ENCODE peak calls at places on chromosomes 2 and 18, in ten cellular contexts. C is activated T-cell treated with anti-CD3 and anti-CD28 coated beads, Interleukin-2, amount 50 U/mL, for 72 hours; Y is activated CD8-positive, alpha-beta memory T cell treated with anti-CD3 and anti-CD28 coated beads for 24 hours; W is GM23248; T is fibroblast of lung; A is anterior cingulate cortex; V is NAMALWA; U is stimulated activated CD4-positive, alpha-beta T cell treated with anti-CD3 and anti-CD28 coated beads, TNF-alpha, amount 100 ng/mL, for 4 hours; H is H54; E is NCI-H2081. Z is an unnamed sample.

GRCh38 chr2:200127852-200128251 is 172.5 kb downstream of the MAIP1 start:
- DNase-seq in C (no peak), Y (no peak), W (peak), T (peak), A (no peak), V (no peak), U (no peak), H (no peak), E (no peak), Z (no peak)

GRCh38 chr2:219687882-219688559 is 60.6 kb downstream of the SLC4A3 start:
- DNase-seq in C (no peak), Y (no peak), W (no peak), T (peak), A (no peak), V (no peak), U (no peak), H (no peak), E (no peak), Z (no peak)

GRCh38 chr18:12048010-12048826 is 45.4 kb upstream of the ANKRD62 start:
- DNase-seq in C (no peak), Y (no peak), W (peak), T (no peak), A (no peak), V (no peak), U (no peak), H (peak), E (no peak), Z (no peak)

GRCh38 chr2:172181840-172182239 is 79.1 kb upstream of the DLX2 start:
- DNase-seq in C (no peak), Y (no peak), W (peak), T (peak), A (no peak), V (no peak), U (no peak), H (no peak), E (no peak), Z (peak)

GRCh38 chr2:71898851-71899681 is 248.6 kb downstream of the CYP26B1 start:
- DNase-seq in C (no peak), Y (peak), W (no peak), T (no peak), A (no peak), V (no peak), U (no peak), H (no peak), E (no peak), Z (no peak)

GRCh38 chr18:13240060-13240725 is 21.6 kb downstream of the LDLRAD4 start:
- DNase-seq in C (no peak), Y (peak), W (no peak), T (no peak), A (no peak), V (no peak), U (no peak), H (no peak), E (no peak), Z (no peak)

GRCh38 chr2:176079851-176080539 is 3.8 kb downstream of the EVX2 start:
- DNase-seq in C (peak), Y (peak), W (peak), T (peak), A (no peak), V (no peak), U (no peak), H (peak), E (peak), Z (peak)

GRCh38 chr2:29024882-29025430 is 43.9 kb downstream of the TOGARAM2 start:
- DNase-seq in C (no peak), Y (no peak), W (no peak), T (no peak), A (no peak), V (no peak), U (no peak), H (no peak), E (peak), Z (peak)

GRCh38 chr2:196563876-196564275 is 75.6 kb upstream of the CCDC150 start:
- DNase-seq in C (no peak), Y (no peak), W (no peak), T (no peak), A (no peak), V (no peak), U (no peak), H (no peak), E (no peak), Z (no peak)

GRCh38 chr2:159094173-159094737 is 125.8 kb downstream of the TANC1 start:
- DNase-seq in C (peak), Y (no peak), W (peak), T (peak), A (peak), V (no peak), U (no peak), H (no peak), E (no peak), Z (peak)

GRCh38 chr2:39530423-39530866 is 93.4 kb upstream of the MAP4K3 start:
- DNase-seq in C (no peak), Y (no peak), W (peak), T (peak), A (no peak), V (peak), U (no peak), H (no peak), E (no peak), Z (peak)

GRCh38 chr2:189037518-189037917 is 63.3 kb downstream of the COL3A1 start:
- DNase-seq in C (no peak), Y (no peak), W (peak), T (peak), A (no peak), V (no peak), U (no peak), H (peak), E (no peak), Z (peak)

GRCh38 chr2:61550375-61551209 is 12.4 kb upstream of the XPO1 start:
- DNase-seq in C (no peak), Y (peak), W (no peak), T (no peak), A (no peak), V (no peak), U (no peak), H (no peak), E (no peak), Z (no peak)

GRCh38 chr2:47984041-47984440 is 77.7 kb upstream of the FBXO11 start:
- DNase-seq in C (no peak), Y (no peak), W (peak), T (peak), A (no peak), V (peak), U (no peak), H (no peak), E (no peak), Z (no peak)

GRCh38 chr2:48356701-48357322 is 173.1 kb upstream of the STON1 start:
- DNase-seq in C (peak), Y (no peak), W (no peak), T (peak), A (no peak), V (peak), U (no peak), H (no peak), E (peak), Z (no peak)